ENCODE peak calls at places on chromosomes 2 and 18, in four cellular contexts. K is K562, Y is H1, Q is SK-N-SH. O is an unnamed sample.

GRCh38 chr18:30679285-30679930 is 363.1 kb downstream of the DSC3 start:
- DNase-seq in K (peak; percentile 69), Y (no peak), Q (no peak), O (no peak)

GRCh38 chr2:46460241-46460921 is 19.0 kb upstream of the TMEM247 start:
- DNase-seq in K (no peak), Y (no peak), Q (peak; percentile 38), O (no peak)

GRCh38 chr2:164882276-164882675 is 40.7 kb upstream of the COBLL1 start:
- DNase-seq in K (no peak), Y (no peak), Q (no peak), O (no peak)

GRCh38 chr2:16318474-16319195 is 347.0 kb downstream of the CYRIA start:
- DNase-seq in K (no peak), Y (no peak), Q (no peak), O (no peak)

GRCh38 chr2:79723830-79724229 is 211.0 kb downstream of the CTNNA2 start:
- DNase-seq in K (no peak), Y (no peak), Q (no peak), O (no peak)

GRCh38 chr2:45814528-45814927 is 163.1 kb downstream of the PRKCE start:
- DNase-seq in K (no peak), Y (no peak), Q (no peak), O (no peak)

GRCh38 chr18:23038712-23039111 is 96.6 kb upstream of the CABLES1 start:
- DNase-seq in K (no peak), Y (no peak), Q (no peak), O (no peak)

GRCh38 chr2:234951386-234952269 is at the start of gene SH3BP4:
- DNase-seq in K (peak; percentile 75), Y (peak; percentile 85), Q (peak; percentile 99), O (no peak)

GRCh38 chr2:72745679-72746368 is 80.0 kb downstream of the EXOC6B start:
- DNase-seq in K (peak; percentile 17), Y (no peak), Q (peak; percentile 21), O (no peak)

GRCh38 chr2:199457147-199458016 is at the start of gene SATB2:
- DNase-seq in K (peak; percentile 29), Y (peak; percentile 74), Q (peak; percentile 47), O (no peak)

GRCh38 chr2:54652540-54652939 is 70.9 kb upstream of the EML6 start:
- DNase-seq in K (peak; percentile 31), Y (no peak), Q (no peak), O (no peak)

GRCh38 chr2:209496586-209496982 is 72.7 kb downstream of the MAP2 start:
- DNase-seq in K (no peak), Y (no peak), Q (no peak), O (no peak)

GRCh38 chr2:171958475-171958874 is 36.2 kb downstream of the HAT1 start:
- DNase-seq in K (no peak), Y (no peak), Q (no peak), O (no peak)

GRCh38 chr18:8706545-8706980 is 1.2 kb downstream of the MTCL1 start:
- DNase-seq in K (peak; percentile 37), Y (no peak), Q (no peak), O (no peak)

GRCh38 chr2:15763106-15763821 is 171.6 kb downstream of the DDX1 start:
- DNase-seq in K (no peak), Y (peak; percentile 33), Q (no peak), O (no peak)

GRCh38 chr2:217340899-217341298 is 481.0 kb upstream of the TNP1 start:
- DNase-seq in K (no peak), Y (no peak), Q (no peak), O (no peak)

GRCh38 chr18:11570770-11571169 is 38.6 kb upstream of the SLC35G4 start:
- DNase-seq in K (no peak), Y (no peak), Q (no peak), O (no peak)

GRCh38 chr2:218028562-218029348 is 26.0 kb upstream of the TNS1 start:
- DNase-seq in K (no peak), Y (peak; percentile 37), Q (no peak), O (no peak)

GRCh38 chr2:127048618-127048935 is 58.4 kb downstream of the BIN1 start:
- DNase-seq in K (no peak), Y (no peak), Q (no peak), O (no peak)

GRCh38 chr18:71443726-71444480 is 1100.2 kb downstream of the CBLN2 start:
- DNase-seq in K (no peak), Y (no peak), Q (no peak), O (no peak)

DNA sequence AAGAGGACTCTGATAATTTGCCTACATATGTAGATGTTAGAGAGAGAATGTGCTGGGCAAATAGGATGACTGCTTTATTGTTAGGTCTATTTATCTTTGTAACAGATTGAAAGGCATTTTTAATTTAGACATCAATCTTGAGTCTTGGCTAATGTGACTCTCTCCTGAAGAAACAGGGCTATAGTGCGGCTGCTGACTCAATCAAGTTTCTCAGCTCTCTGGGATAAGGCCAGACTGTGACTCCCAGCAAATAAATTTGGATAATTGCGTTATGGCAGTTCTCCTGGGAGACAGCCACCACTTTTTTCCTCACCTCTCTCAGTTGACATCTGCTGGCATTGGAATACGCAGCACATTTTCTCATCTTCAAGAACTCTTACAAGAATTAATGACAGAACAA is 1101.3 kb downstream of the CBLN2 start:
- DNase-seq in K (no peak), Y (no peak), Q (no peak), O (no peak)
- TF ChIP-seq NRF1 in K (no peak), Y (no peak), Q (no peak), O (no peak)

GRCh38 chr2:238203104-238203972 is at the start of gene ILKAP:
- DNase-seq in K (peak; percentile 99), Y (peak; percentile 88), Q (peak; percentile 100), O (no peak)
- TF ChIP-seq NRF1 in K (peak; percentile 86), Y (peak; percentile 62), Q (peak; percentile 78), O (peak; percentile 60)

GRCh38 chr2:225891013-225891412 is 491.5 kb downstream of the NYAP2 start:
- DNase-seq in K (no peak), Y (no peak), Q (no peak), O (no peak)

GRCh38 chr2:225893151-225893550 is 493.6 kb downstream of the NYAP2 start:
- DNase-seq in K (no peak), Y (no peak), Q (no peak), O (no peak)

GRCh38 chr2:225889452-225889851 is 489.9 kb downstream of the NYAP2 start:
- DNase-seq in K (no peak), Y (no peak), Q (peak; percentile 7), O (no peak)

GRCh38 chr2:225895126-225895525 is 495.6 kb downstream of the NYAP2 start:
- DNase-seq in K (no peak), Y (no peak), Q (no peak), O (no peak)

DNA sequence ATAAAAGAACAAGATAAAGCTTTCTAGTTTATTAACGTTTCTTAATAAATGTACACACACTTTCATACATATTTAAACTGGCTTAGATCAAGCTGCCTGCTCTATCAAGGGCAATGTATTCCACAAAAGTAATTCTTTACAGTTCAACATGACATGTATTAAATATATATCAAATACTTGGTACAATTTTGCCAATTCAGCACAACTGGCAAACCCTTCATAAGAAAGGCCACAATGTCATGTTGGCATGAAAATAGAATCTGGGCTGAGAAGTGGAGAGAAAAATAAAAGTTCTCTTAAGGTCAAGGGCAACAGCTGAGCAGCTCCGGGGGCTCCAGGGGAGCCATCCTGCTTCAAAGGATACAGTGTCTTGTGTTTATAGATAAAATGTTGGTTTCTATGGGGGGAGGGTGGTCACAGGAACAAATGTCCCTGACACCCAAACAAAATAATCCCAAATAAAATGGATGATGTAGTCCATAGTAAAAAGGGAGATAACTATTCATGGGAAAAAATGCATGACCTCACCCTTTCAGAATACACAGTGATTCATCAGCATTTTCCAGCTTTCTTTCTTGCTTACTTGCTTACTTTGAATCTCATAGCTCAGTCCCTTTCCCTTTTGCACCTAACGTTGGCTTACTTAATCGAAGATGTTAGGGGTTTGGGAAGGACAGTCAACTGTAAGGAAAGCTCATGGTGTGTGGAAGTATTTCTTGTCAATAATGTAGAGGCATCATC is 494.9 kb downstream of the NYAP2 start:
- DNase-seq in K (no peak), Y (no peak), Q (no peak), O (no peak)
- TF ChIP-seq NRF1 in K (no peak), Y (no peak), Q (no peak), O (no peak)

GRCh38 chr2:240153418-240153817 is 13.0 kb upstream of the OTOS start:
- DNase-seq in K (no peak), Y (no peak), Q (no peak), O (no peak)
- TF ChIP-seq NRF1 in K (no peak), Y (no peak), Q (no peak), O (no peak)

DNA sequence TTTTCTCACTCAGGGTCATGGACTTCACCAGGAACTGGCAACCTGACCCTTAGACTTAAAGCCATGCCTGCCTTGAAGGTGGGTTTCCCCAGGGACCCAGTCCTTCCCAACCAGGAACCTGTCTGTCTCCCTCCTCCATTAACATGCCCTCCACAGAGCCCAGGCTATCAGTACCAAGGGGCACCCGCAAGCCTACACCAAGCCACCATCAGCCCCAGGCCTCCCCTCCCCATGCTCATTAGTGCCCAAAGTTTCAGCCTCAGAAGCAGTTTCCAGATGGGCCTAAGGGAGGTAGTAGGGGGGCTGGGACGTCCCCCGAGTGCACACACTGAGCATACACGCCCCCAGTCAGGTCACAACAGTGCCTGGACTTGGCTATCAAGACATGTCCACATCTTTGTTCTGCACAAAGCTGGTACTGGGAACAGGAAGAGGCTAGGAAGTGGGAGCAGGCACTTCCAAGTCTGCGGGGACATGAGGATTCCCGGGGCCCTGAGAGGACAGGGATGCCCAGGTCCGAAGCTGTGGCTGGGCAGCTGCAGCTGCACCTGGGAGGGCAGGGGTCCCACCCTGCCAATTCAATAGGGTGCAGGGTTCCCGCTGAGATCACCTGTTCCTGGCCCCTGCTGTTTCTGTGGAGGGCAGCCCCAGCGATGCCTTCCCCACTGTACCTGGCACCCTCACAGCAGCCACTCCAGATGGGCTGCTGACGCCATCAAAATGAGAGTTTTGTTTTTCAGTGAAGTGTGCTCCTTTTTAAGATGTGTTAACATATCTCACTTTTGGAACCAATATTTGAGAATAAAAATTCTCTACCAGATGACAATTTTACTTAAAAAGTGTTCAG is 731.4 kb downstream of the NR4A2 start:
- DNase-seq in K (no peak), Y (no peak), Q (no peak), O (no peak)
- TF ChIP-seq NRF1 in K (no peak), Y (no peak), Q (no peak), O (no peak)

GRCh38 chr2:35410431-35411061 is 945.0 kb upstream of the CRIM1 start:
- DNase-seq in K (peak; percentile 41), Y (peak; percentile 73), Q (peak; percentile 45), O (peak; percentile 1)
- TF ChIP-seq NRF1 in K (no peak), Y (no peak), Q (no peak), O (no peak)

DNA sequence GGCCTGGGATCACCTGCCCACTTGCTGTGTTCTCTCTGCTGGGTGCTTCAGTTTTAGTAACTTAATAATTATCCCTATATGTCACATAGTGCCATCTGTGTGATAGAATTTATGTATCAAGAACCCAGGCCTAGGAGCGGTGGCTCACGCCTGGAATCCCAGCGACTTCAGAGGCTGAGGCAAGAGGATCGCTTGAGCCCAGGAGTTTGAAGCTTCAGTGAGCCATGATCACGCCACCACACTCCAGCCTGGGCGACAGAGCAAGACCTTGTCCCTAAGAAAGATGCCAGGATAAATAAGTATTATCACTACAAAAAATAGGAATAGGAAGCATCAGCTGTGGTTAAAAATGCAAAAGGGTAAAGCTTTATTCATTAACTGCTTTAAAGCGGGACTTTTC is 240.8 kb downstream of the FAM210A start:
- DNase-seq in K (no peak), Y (no peak), Q (no peak), O (no peak)
- TF ChIP-seq NRF1 in K (no peak), Y (no peak), Q (no peak), O (no peak)

O was measured in GM12878.